ENCODE peak calls at places on chromosomes 4 and X, in nine cellular contexts. A is sigmoid colon, W is kidney, F is Karpas-422, I is brain microvascular endothelial cell, N is fibroblast of the aortic adventitia, T is endodermal cell, O is endothelial cell of umbilical vein, P is GM23248. Z is an unnamed sample.

GRCh38 chr4:11106190-11106589 is 322.5 kb downstream of the HS3ST1 start:
- DNase-seq in A (no peak), W (no peak), F (no peak), I (no peak), N (peak), T (no peak), O (no peak), P (peak), Z (peak)

GRCh38 chr4:129543299-129543698 is 447.3 kb downstream of the C4orf33 start:
- DNase-seq in A (no peak), W (no peak), F (no peak), I (no peak), N (no peak), T (no peak), O (no peak), P (no peak), Z (no peak)

GRCh38 chrX:35406386-35406785 is 391.8 kb upstream of the MAGEB16 start:
- DNase-seq in A (no peak), W (no peak), F (no peak), I (no peak), N (no peak), T (no peak), O (no peak), P (no peak), Z (no peak)

GRCh38 chrX:127030011-127030738 is 210.6 kb downstream of the PRR32 start:
- DNase-seq in A (no peak), W (no peak), F (no peak), I (no peak), N (no peak), T (no peak), O (no peak), P (no peak), Z (no peak)

GRCh38 chr4:85209161-85209560 is 242.7 kb upstream of the WDFY3 start:
- DNase-seq in A (no peak), W (no peak), F (no peak), I (no peak), N (peak), T (no peak), O (no peak), P (peak), Z (peak)

GRCh38 chr4:85544751-85545150 is 69.8 kb downstream of the ARHGAP24 start:
- DNase-seq in A (no peak), W (no peak), F (no peak), I (no peak), N (no peak), T (no peak), O (no peak), P (no peak), Z (no peak)

GRCh38 chr4:16524911-16525574 is 298.8 kb upstream of the TAPT1 start:
- DNase-seq in A (no peak), W (no peak), F (no peak), I (no peak), N (peak), T (no peak), O (no peak), P (peak), Z (no peak)

GRCh38 chrX:17496407-17496806 is 121.4 kb downstream of the NHS start:
- DNase-seq in A (no peak), W (no peak), F (no peak), I (no peak), N (no peak), T (no peak), O (no peak), P (no peak), Z (peak)

GRCh38 chr4:13164783-13165371 is 319.3 kb downstream of the RAB28 start:
- DNase-seq in A (no peak), W (no peak), F (no peak), I (no peak), N (no peak), T (no peak), O (no peak), P (no peak), Z (no peak)

GRCh38 chrX:43909159-43909558 is 26.9 kb upstream of the MAOB start:
- DNase-seq in A (no peak), W (no peak), F (no peak), I (no peak), N (no peak), T (no peak), O (no peak), P (no peak), Z (no peak)

GRCh38 chr4:157121396-157121795 is 45.4 kb downstream of the GLRB start:
- DNase-seq in A (no peak), W (no peak), F (no peak), I (no peak), N (no peak), T (no peak), O (no peak), P (no peak), Z (no peak)

GRCh38 chrX:106976416-106976815 is 23.6 kb downstream of the MORC4 start:
- DNase-seq in A (no peak), W (no peak), F (no peak), I (no peak), N (no peak), T (no peak), O (no peak), P (no peak), Z (no peak)

GRCh38 chr4:82818974-82819662 is 20.5 kb upstream of the SCD5 start:
- DNase-seq in A (no peak), W (no peak), F (no peak), I (no peak), N (no peak), T (no peak), O (no peak), P (no peak), Z (no peak)

GRCh38 chrX:12263211-12263610 is 124.9 kb downstream of the FRMPD4 start:
- DNase-seq in A (no peak), W (no peak), F (no peak), I (no peak), N (no peak), T (no peak), O (no peak), P (no peak), Z (peak)

GRCh38 chr4:112855058-112855457 is 194.4 kb upstream of the ANK2 start:
- DNase-seq in A (no peak), W (no peak), F (no peak), I (no peak), N (peak), T (no peak), O (no peak), P (peak), Z (no peak)

GRCh38 chrX:11531226-11531625 is 134.5 kb downstream of the ARHGAP6 start:
- DNase-seq in A (no peak), W (no peak), F (no peak), I (no peak), N (peak), T (no peak), O (peak), P (peak), Z (peak)

GRCh38 chr4:142238589-142238988 is 602.2 kb downstream of the IL15 start:
- DNase-seq in A (no peak), W (no peak), F (no peak), I (peak), N (peak), T (no peak), O (no peak), P (peak), Z (no peak)

GRCh38 chr4:128528793-128529553 is 241.4 kb upstream of the PGRMC2 start:
- DNase-seq in A (no peak), W (no peak), F (no peak), I (peak), N (peak), T (peak), O (peak), P (peak), Z (peak)

GRCh38 chr4:150007512-150007911 is 70.7 kb upstream of the DCLK2 start:
- DNase-seq in A (no peak), W (no peak), F (no peak), I (peak), N (no peak), T (no peak), O (no peak), P (peak), Z (peak)

GRCh38 chr4:2671267-2671895 is 84.8 kb downstream of the TNIP2 start:
- DNase-seq in A (no peak), W (no peak), F (no peak), I (no peak), N (no peak), T (no peak), O (no peak), P (no peak), Z (no peak)

GRCh38 chr4:98601719-98602118 is 56.7 kb downstream of the TSPAN5 start:
- DNase-seq in A (no peak), W (no peak), F (no peak), I (peak), N (no peak), T (no peak), O (peak), P (peak), Z (peak)

GRCh38 chr4:105092356-105092755 is 54.3 kb upstream of the TET2 start:
- DNase-seq in A (no peak), W (no peak), F (no peak), I (peak), N (peak), T (no peak), O (peak), P (peak), Z (peak)

GRCh38 chr4:112031712-112032328 is 113.4 kb upstream of the FAM241A start:
- DNase-seq in A (no peak), W (no peak), F (peak), I (peak), N (peak), T (peak), O (peak), P (peak), Z (peak)

GRCh38 chr4:23932186-23932585 is 42.3 kb upstream of the PPARGC1A start:
- DNase-seq in A (no peak), W (no peak), F (no peak), I (no peak), N (no peak), T (no peak), O (no peak), P (no peak), Z (no peak)

GRCh38 chrX:10496345-10496965 is 123.9 kb downstream of the MID1 start:
- DNase-seq in A (no peak), W (no peak), F (no peak), I (peak), N (peak), T (no peak), O (peak), P (peak), Z (no peak)

GRCh38 chr4:79300280-79300679 is 25.6 kb downstream of the NAA11 start:
- DNase-seq in A (no peak), W (no peak), F (no peak), I (no peak), N (no peak), T (no peak), O (no peak), P (no peak), Z (no peak)

GRCh38 chr4:112145326-112145819 is at the start of gene FAM241A:
- DNase-seq in A (peak), W (peak), F (peak), I (peak), N (peak), T (peak), O (peak), P (peak), Z (peak)

GRCh38 chr4:114287079-114287696 is 307.7 kb upstream of the ARSJ start:
- DNase-seq in A (no peak), W (no peak), F (no peak), I (no peak), N (no peak), T (no peak), O (no peak), P (no peak), Z (no peak)

GRCh38 chr4:73843369-73843768 is 6.9 kb downstream of the CXCL6 start:
- DNase-seq in A (no peak), W (no peak), F (no peak), I (no peak), N (no peak), T (no peak), O (no peak), P (peak), Z (peak)

GRCh38 chr4:51943221-51943620 is 76.9 kb downstream of the LRRC66 start:
- DNase-seq in A (no peak), W (no peak), F (no peak), I (no peak), N (peak), T (no peak), O (no peak), P (peak), Z (peak)

GRCh38 chr4:93775551-93775950 is 53.0 kb upstream of the ATOH1 start:
- DNase-seq in A (no peak), W (no peak), F (no peak), I (no peak), N (no peak), T (no peak), O (no peak), P (no peak), Z (no peak)

GRCh38 chr4:13793020-13793710 is 165.6 kb upstream of the BOD1L1 start:
- DNase-seq in A (no peak), W (no peak), F (no peak), I (no peak), N (peak), T (no peak), O (no peak), P (no peak), Z (no peak)

GRCh38 chr4:103996637-103997036 is 276.9 kb upstream of the TACR3 start:
- DNase-seq in A (no peak), W (no peak), F (no peak), I (peak), N (peak), T (peak), O (no peak), P (peak), Z (peak)

GRCh38 chr4:161767116-161767515 is 396.7 kb downstream of the FSTL5 start:
- DNase-seq in A (no peak), W (no peak), F (no peak), I (peak), N (no peak), T (no peak), O (no peak), P (no peak), Z (peak)

GRCh38 chrX:30301203-30301602 is 8.0 kb downstream of the NR0B1 start:
- DNase-seq in A (no peak), W (no peak), F (no peak), I (no peak), N (no peak), T (no peak), O (no peak), P (no peak), Z (no peak)

DNA sequence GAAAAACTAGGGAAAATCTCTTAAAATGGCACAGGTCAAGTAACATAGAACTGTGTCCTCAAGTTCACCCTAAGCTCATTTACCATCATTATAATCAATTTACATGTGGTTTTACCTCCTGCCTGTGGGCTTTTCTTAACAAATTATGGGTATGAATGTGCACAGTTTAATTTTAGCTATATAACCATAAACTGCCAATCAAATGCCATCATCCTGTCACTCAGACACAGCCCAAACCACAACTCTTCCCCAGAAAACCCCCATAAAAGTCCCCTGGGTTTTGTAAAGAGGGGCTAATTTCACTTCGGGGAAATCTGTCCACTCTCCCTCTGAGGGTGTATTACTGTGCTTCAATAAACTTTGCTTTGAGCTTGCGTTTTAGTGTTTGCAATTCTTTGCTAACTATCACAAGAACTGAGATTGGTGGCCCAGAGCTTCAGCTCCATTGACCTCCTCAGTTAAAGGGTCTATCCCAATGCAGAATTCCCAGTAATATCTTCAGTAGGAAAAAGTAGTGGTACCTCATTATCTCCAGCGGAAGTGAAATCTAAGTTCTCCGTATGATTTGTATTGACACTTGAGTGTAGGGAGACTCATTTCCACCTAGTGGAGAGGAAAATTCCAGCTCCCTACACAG is 394.6 kb downstream of the SPOCK3 start:
- DNase-seq in A (no peak), W (no peak), F (no peak), I (no peak), N (no peak), T (no peak), O (no peak), P (no peak), Z (no peak)
- H3K4me3 ChIP-seq in A (no peak), W (no peak), F (no peak), I (no peak), N (no peak), T (no peak), O (no peak), P (no peak), Z (no peak)

DNA sequence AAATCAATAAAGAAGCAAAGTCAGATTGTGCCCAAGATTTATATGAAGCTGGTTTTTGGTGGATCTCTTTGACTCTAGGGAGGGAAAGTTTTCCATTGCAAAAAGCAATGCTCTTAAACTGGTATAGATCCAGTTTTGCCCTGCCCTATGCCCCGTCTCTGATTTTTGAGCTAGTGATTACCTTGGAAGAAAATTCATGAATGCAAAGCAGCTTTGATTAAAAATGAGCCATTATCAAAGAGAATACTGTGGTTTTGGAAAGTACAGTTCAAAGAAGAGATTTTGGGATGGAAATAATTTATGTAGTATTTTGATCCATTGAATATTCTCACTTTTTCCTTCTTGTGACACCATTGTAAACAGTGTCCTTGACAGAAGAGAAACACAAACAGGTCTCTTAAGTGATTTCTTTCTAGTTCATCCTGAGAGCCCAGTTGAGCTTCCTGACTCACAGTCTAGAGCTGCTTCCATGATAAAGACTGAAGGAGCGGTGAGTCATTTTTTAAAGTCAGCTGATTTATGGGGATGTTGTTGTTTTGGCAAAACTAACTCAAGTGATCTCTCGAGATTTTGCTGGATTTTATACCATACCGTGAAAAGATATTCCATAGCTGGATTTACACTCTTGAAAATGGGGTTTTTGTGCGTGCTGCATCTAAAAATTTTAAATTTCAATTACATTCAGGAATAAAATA is 76.7 kb downstream of the AFF1 start:
- DNase-seq in A (no peak), W (no peak), F (no peak), I (peak), N (peak), T (no peak), O (peak), P (peak), Z (peak)
- H3K4me3 ChIP-seq in A (no peak), W (peak), F (no peak), I (no peak), N (no peak), T (peak), O (no peak), P (peak), Z (no peak)

GRCh38 chrX:39721570-39722279 is 376.0 kb downstream of the BCOR start:
- DNase-seq in A (no peak), W (no peak), F (no peak), I (peak), N (peak), T (peak), O (peak), P (peak), Z (no peak)
- H3K4me3 ChIP-seq in A (no peak), W (no peak), F (no peak), I (no peak), N (no peak), T (no peak), O (no peak), P (peak), Z (no peak)

GRCh38 chrX:135977611-135978010 is 3.8 kb upstream of the MMGT1 start:
- DNase-seq in A (no peak), W (no peak), F (no peak), I (no peak), N (no peak), T (no peak), O (no peak), P (peak), Z (peak)

GRCh38 chrX:135973025-135973547 is 702 bp downstream of the MMGT1 start:
- DNase-seq in A (no peak), W (no peak), F (no peak), I (peak), N (peak), T (no peak), O (no peak), P (peak), Z (peak)

GRCh38 chrX:135973548-135974278 is at the start of gene MMGT1:
- DNase-seq in A (peak), W (peak), F (peak), I (peak), N (peak), T (peak), O (peak), P (peak), Z (peak)

GRCh38 chrX:135975421-135975820 is 1.6 kb upstream of the MMGT1 start:
- DNase-seq in A (no peak), W (no peak), F (no peak), I (no peak), N (no peak), T (no peak), O (no peak), P (no peak), Z (no peak)

DNA sequence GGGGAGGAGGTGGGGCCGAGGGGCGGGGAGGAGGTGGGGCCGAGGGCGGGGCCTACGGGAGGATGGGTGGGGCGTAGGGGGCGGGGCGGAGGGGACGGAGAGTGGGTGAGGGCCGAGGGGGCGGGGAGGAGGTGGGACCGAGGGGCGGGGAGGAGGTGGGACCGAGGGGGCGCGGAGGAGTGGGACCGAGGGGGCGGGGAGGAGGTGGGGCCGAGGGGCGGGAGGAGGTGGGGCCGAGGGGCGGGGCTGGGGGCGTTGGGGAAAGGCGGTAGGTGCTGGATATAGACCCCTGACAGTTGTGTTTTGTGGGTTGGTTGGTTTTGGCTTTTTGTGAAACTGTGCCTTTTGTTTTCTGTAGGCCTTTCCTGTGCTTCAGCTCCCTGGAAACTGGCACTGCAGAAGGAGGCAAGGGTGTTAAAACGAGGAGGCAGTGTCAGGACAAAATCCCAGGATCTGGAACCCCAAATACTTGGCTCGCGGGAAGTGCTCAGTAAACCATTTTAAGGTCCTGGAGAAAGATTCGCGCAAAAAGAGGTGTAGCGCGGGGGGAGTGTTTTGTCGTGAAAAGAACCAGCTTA is 580 bp upstream of the MMGT1 start:
- DNase-seq in A (peak), W (peak), F (peak), I (no peak), N (peak), T (peak), O (peak), P (no peak), Z (peak)
- H3K4me3 ChIP-seq in A (peak), W (peak), F (peak), I (peak), N (peak), T (peak), O (peak), P (peak), Z (peak)

GRCh38 chr4:40564004-40564403 is 65.7 kb downstream of the RBM47 start:
- DNase-seq in A (no peak), W (no peak), F (no peak), I (no peak), N (no peak), T (no peak), O (no peak), P (peak), Z (peak)
- H3K4me3 ChIP-seq in A (no peak), W (no peak), F (no peak), I (no peak), N (no peak), T (no peak), O (no peak), P (no peak), Z (no peak)